ENCODE peak calls at places on chromosomes 11 and 22, in six cellular contexts. One of them, this sample, is unnamed.

GRCh38 chr22:32684822-32685187 is 116.7 kb upstream of the TIMP3 start:
- DNase-seq in type B pancreatic cell: no peak
- DNase-seq in mucosa of descending colon: no peak
- DNase-seq in osteoblast: peak; percentile 54
- DNase-seq in AG04450: no peak
- DNase-seq in neural crest cell: no peak
- DNase-seq in this sample: no peak

GRCh38 chr11:132734217-132734616 is 798.1 kb downstream of the OPCML start:
- DNase-seq in type B pancreatic cell: no peak
- DNase-seq in neural crest cell: no peak
- DNase-seq in AG04450: peak; percentile 49
- DNase-seq in mucosa of descending colon: no peak
- DNase-seq in osteoblast: peak; percentile 67
- DNase-seq in this sample: no peak

GRCh38 chr11:5343474-5344335 is at the start of gene OR51B5:
- DNase-seq in neural crest cell: no peak
- DNase-seq in mucosa of descending colon: no peak
- DNase-seq in osteoblast: no peak
- DNase-seq in AG04450: peak; percentile 59
- DNase-seq in type B pancreatic cell: no peak
- DNase-seq in this sample: no peak

GRCh38 chr11:37770145-37770544 is 1172.1 kb upstream of the RAG2 start:
- DNase-seq in osteoblast: no peak
- DNase-seq in neural crest cell: no peak
- DNase-seq in mucosa of descending colon: no peak
- DNase-seq in type B pancreatic cell: no peak
- DNase-seq in AG04450: no peak
- DNase-seq in this sample: no peak

GRCh38 chr22:49180683-49181024 is 647.0 kb downstream of the BRD1 start:
- DNase-seq in type B pancreatic cell: no peak
- DNase-seq in AG04450: no peak
- DNase-seq in osteoblast: no peak
- DNase-seq in neural crest cell: no peak
- DNase-seq in mucosa of descending colon: no peak
- DNase-seq in this sample: no peak

GRCh38 chr11:70128435-70128906 is 50.4 kb downstream of the ANO1 start:
- DNase-seq in type B pancreatic cell: no peak
- DNase-seq in neural crest cell: no peak
- DNase-seq in AG04450: no peak
- DNase-seq in mucosa of descending colon: no peak
- DNase-seq in osteoblast: peak; percentile 97
- DNase-seq in this sample: no peak

GRCh38 chr11:27213232-27213660 is 149.8 kb downstream of the CCDC34 start:
- DNase-seq in AG04450: peak; percentile 79
- DNase-seq in neural crest cell: no peak
- DNase-seq in osteoblast: no peak
- DNase-seq in type B pancreatic cell: no peak
- DNase-seq in mucosa of descending colon: no peak
- DNase-seq in this sample: no peak

GRCh38 chr22:23020659-23021293 is 49.5 kb upstream of the GNAZ start:
- DNase-seq in AG04450: no peak
- DNase-seq in neural crest cell: no peak
- DNase-seq in osteoblast: no peak
- DNase-seq in type B pancreatic cell: no peak
- DNase-seq in mucosa of descending colon: no peak
- DNase-seq in this sample: no peak

GRCh38 chr11:57458410-57459111 is 1.8 kb upstream of the RTN4RL2 start:
- DNase-seq in type B pancreatic cell: no peak
- DNase-seq in osteoblast: peak; percentile 96
- DNase-seq in mucosa of descending colon: peak; percentile 70
- DNase-seq in AG04450: no peak
- DNase-seq in neural crest cell: peak; percentile 59
- DNase-seq in this sample: no peak

GRCh38 chr22:31089101-31090100 is 8.3 kb downstream of the SMTN start:
- DNase-seq in mucosa of descending colon: peak; percentile 54
- DNase-seq in osteoblast: peak; percentile 97
- DNase-seq in neural crest cell: peak; percentile 58
- DNase-seq in type B pancreatic cell: no peak
- DNase-seq in AG04450: no peak
- DNase-seq in this sample: no peak

GRCh38 chr11:66728760-66729385 is at the start of gene SPTBN2:
- DNase-seq in mucosa of descending colon: no peak
- DNase-seq in AG04450: no peak
- DNase-seq in neural crest cell: no peak
- DNase-seq in osteoblast: peak; percentile 88
- DNase-seq in type B pancreatic cell: no peak
- DNase-seq in this sample: no peak

GRCh38 chr11:13216019-13217006 is 61.3 kb upstream of the BMAL1 start:
- DNase-seq in type B pancreatic cell: no peak
- DNase-seq in osteoblast: peak; percentile 91
- DNase-seq in AG04450: peak; percentile 87
- DNase-seq in mucosa of descending colon: no peak
- DNase-seq in neural crest cell: no peak
- DNase-seq in this sample: peak; percentile 97

GRCh38 chr11:3160252-3161031 is 4.7 kb downstream of the OSBPL5 start:
- DNase-seq in osteoblast: peak; percentile 98
- DNase-seq in mucosa of descending colon: peak; percentile 90
- DNase-seq in type B pancreatic cell: peak; percentile 92
- DNase-seq in AG04450: peak; percentile 79
- DNase-seq in neural crest cell: peak; percentile 85
- DNase-seq in this sample: peak; percentile 96

GRCh38 chr11:112156153-112156552 is 7.7 kb downstream of the IL18 start:
- DNase-seq in neural crest cell: no peak
- DNase-seq in osteoblast: no peak
- DNase-seq in type B pancreatic cell: no peak
- DNase-seq in mucosa of descending colon: no peak
- DNase-seq in AG04450: no peak
- DNase-seq in this sample: no peak

GRCh38 chr11:130383363-130384168 is 44.8 kb downstream of the ADAMTS8 start:
- DNase-seq in AG04450: peak; percentile 97
- DNase-seq in osteoblast: peak; percentile 77
- DNase-seq in mucosa of descending colon: peak; percentile 13
- DNase-seq in type B pancreatic cell: no peak
- DNase-seq in neural crest cell: no peak
- DNase-seq in this sample: no peak

GRCh38 chr11:33829430-33830141 is 55.3 kb upstream of the FBXO3 start:
- DNase-seq in neural crest cell: peak; percentile 59
- DNase-seq in AG04450: peak; percentile 39
- DNase-seq in osteoblast: peak; percentile 91
- DNase-seq in type B pancreatic cell: no peak
- DNase-seq in mucosa of descending colon: peak; percentile 81
- DNase-seq in this sample: no peak
- TF ChIP-seq CTCF in neural crest cell: peak; percentile 85
- TF ChIP-seq CTCF in AG04450: peak; percentile 92
- TF ChIP-seq CTCF in osteoblast: peak; percentile 89
- TF ChIP-seq CTCF in type B pancreatic cell: peak; percentile 86
- TF ChIP-seq CTCF in mucosa of descending colon: peak; percentile 39
- TF ChIP-seq CTCF in this sample: peak; percentile 92

GRCh38 chr11:62677160-62677559 is 1.7 kb downstream of the UBXN1 start:
- DNase-seq in mucosa of descending colon: no peak
- DNase-seq in AG04450: no peak
- DNase-seq in osteoblast: no peak
- DNase-seq in type B pancreatic cell: no peak
- DNase-seq in neural crest cell: no peak
- DNase-seq in this sample: no peak
- TF ChIP-seq CTCF in mucosa of descending colon: no peak
- TF ChIP-seq CTCF in AG04450: no peak
- TF ChIP-seq CTCF in osteoblast: no peak
- TF ChIP-seq CTCF in type B pancreatic cell: no peak
- TF ChIP-seq CTCF in neural crest cell: no peak
- TF ChIP-seq CTCF in this sample: no peak

GRCh38 chr11:870127-870413 is 27.4 kb downstream of the TSPAN4 start:
- DNase-seq in neural crest cell: no peak
- DNase-seq in mucosa of descending colon: no peak
- DNase-seq in type B pancreatic cell: no peak
- DNase-seq in osteoblast: peak; percentile 94
- DNase-seq in AG04450: no peak
- DNase-seq in this sample: no peak
- TF ChIP-seq CTCF in neural crest cell: peak; percentile 28
- TF ChIP-seq CTCF in mucosa of descending colon: no peak
- TF ChIP-seq CTCF in type B pancreatic cell: peak; percentile 53
- TF ChIP-seq CTCF in osteoblast: no peak
- TF ChIP-seq CTCF in AG04450: no peak
- TF ChIP-seq CTCF in this sample: peak; percentile 54

GRCh38 chr11:74571062-74571399 is 21.4 kb upstream of the POLD3 start:
- DNase-seq in osteoblast: no peak
- DNase-seq in neural crest cell: no peak
- DNase-seq in type B pancreatic cell: no peak
- DNase-seq in AG04450: no peak
- DNase-seq in mucosa of descending colon: no peak
- DNase-seq in this sample: no peak

GRCh38 chr11:74568028-74568427 is 24.4 kb upstream of the POLD3 start:
- DNase-seq in type B pancreatic cell: no peak
- DNase-seq in mucosa of descending colon: no peak
- DNase-seq in AG04450: no peak
- DNase-seq in neural crest cell: no peak
- DNase-seq in osteoblast: no peak
- DNase-seq in this sample: no peak

GRCh38 chr11:74566386-74566960 is 25.9 kb upstream of the POLD3 start:
- DNase-seq in neural crest cell: no peak
- DNase-seq in osteoblast: no peak
- DNase-seq in AG04450: no peak
- DNase-seq in type B pancreatic cell: no peak
- DNase-seq in mucosa of descending colon: no peak
- DNase-seq in this sample: no peak

GRCh38 chr11:74572349-74572748 is 20.0 kb upstream of the POLD3 start:
- DNase-seq in type B pancreatic cell: no peak
- DNase-seq in osteoblast: no peak
- DNase-seq in neural crest cell: no peak
- DNase-seq in mucosa of descending colon: no peak
- DNase-seq in AG04450: no peak
- DNase-seq in this sample: no peak

DNA sequence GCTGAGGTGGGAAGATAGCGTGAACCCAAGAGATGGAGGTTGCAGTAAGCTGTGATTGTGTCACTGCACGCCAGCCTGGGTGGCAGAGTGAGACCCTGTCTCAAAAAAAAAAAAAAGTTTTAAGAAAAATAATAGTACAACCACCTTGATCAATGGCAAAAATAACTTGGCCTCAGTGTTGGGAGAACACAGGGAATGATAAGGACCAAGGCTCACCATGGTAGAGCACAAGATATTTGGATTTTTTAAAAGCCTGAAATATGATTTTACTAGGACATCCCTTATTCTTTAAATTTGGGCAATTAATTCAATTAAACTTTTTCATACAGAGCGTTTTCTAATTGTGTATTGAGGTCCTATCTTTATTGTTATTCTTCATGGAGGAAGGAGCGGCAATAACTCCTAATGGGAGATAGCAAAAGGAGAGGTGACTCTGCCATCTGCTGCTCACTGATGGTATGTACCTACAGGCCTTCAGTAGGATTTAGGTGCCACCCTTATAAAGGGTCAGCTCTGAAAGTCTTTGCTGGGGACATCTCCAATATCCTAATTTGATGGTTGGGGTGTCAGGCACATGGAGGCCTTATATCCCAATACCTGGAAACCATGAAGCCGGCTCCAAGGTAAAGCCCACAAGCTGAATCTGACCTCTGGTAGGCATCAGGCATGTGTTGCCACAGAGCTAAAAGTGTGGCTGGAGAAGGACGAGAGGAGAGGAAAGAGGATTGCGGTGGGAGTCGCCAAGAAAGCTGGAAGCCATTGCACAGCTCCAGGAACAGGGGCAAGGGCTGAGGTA is 21.9 kb upstream of the POLD3 start:
- DNase-seq in mucosa of descending colon: peak; percentile 84
- DNase-seq in AG04450: no peak
- DNase-seq in osteoblast: peak; percentile 76
- DNase-seq in neural crest cell: peak; percentile 10
- DNase-seq in type B pancreatic cell: no peak
- DNase-seq in this sample: no peak
- TF ChIP-seq CTCF in mucosa of descending colon: peak; percentile 28
- TF ChIP-seq CTCF in AG04450: peak; percentile 75
- TF ChIP-seq CTCF in osteoblast: peak; percentile 75
- TF ChIP-seq CTCF in neural crest cell: peak; percentile 80
- TF ChIP-seq CTCF in type B pancreatic cell: peak; percentile 83
- TF ChIP-seq CTCF in this sample: peak; percentile 85

GRCh38 chr11:993141-993540 is 43.4 kb downstream of the MUC6 start:
- DNase-seq in neural crest cell: no peak
- DNase-seq in mucosa of descending colon: no peak
- DNase-seq in osteoblast: no peak
- DNase-seq in type B pancreatic cell: no peak
- DNase-seq in AG04450: no peak
- DNase-seq in this sample: peak; percentile 88
- TF ChIP-seq CTCF in neural crest cell: no peak
- TF ChIP-seq CTCF in mucosa of descending colon: no peak
- TF ChIP-seq CTCF in osteoblast: no peak
- TF ChIP-seq CTCF in type B pancreatic cell: no peak
- TF ChIP-seq CTCF in AG04450: no peak
- TF ChIP-seq CTCF in this sample: no peak

This sample was measured in chondrocyte.